ENCODE peak calls at places on chromosomes 6 and 20, in ten cellular contexts. Q is PC-3, R is astrocyte of the spinal cord, T is OCI-LY7, B is prostate gland, I is GM06990, W is epithelial cell of esophagus, U is sigmoid colon, E is cardiac muscle cell, O is ovary. Z is an unnamed sample.

GRCh38 chr20:61604494-61604893 is 352.4 kb downstream of the CDH4 start:
- DNase-seq in U (no peak), O (no peak), E (no peak), Q (no peak), B (no peak), I (no peak), R (no peak), W (no peak), T (no peak), Z (no peak)

GRCh38 chr6:107618672-107619071 is 128.8 kb downstream of the SOBP start:
- DNase-seq in I (peak; percentile 75), B (no peak), E (no peak), T (peak; percentile 96), Q (no peak), W (no peak), R (no peak), O (no peak), U (no peak), Z (no peak)

GRCh38 chr6:75602897-75603395 is 1.3 kb downstream of the SENP6 start:
- DNase-seq in B (no peak), Q (peak; percentile 8), E (no peak), O (no peak), W (no peak), R (peak; percentile 24), U (no peak), I (no peak), T (no peak), Z (no peak)

GRCh38 chr6:135183532-135184440 is 2.7 kb downstream of the MYB start:
- DNase-seq in B (peak; percentile 40), T (peak; percentile 95), R (peak; percentile 45), E (peak; percentile 41), W (peak; percentile 75), O (no peak), Q (peak; percentile 77), I (peak; percentile 85), U (no peak), Z (peak; percentile 80)

GRCh38 chr20:1830240-1830639 is 65.0 kb upstream of the SIRPA start:
- DNase-seq in I (no peak), W (peak; percentile 99), O (peak; percentile 37), U (no peak), E (peak; percentile 26), B (no peak), Q (peak; percentile 98), T (no peak), R (peak; percentile 93), Z (no peak)

GRCh38 chr6:24205020-24205492 is 79.0 kb downstream of the NRSN1 start:
- DNase-seq in R (peak; percentile 51), W (peak; percentile 41), E (peak; percentile 62), I (peak; percentile 15), O (no peak), B (no peak), T (peak; percentile 45), U (no peak), Q (peak; percentile 78), Z (peak; percentile 61)

GRCh38 chr6:73579851-73580246 is 59.0 kb upstream of the EEF1A1 start:
- DNase-seq in R (peak; percentile 93), O (peak; percentile 49), U (no peak), E (no peak), T (no peak), W (peak; percentile 12), I (no peak), Q (peak; percentile 78), B (no peak), Z (no peak)

GRCh38 chr6:103409475-103409874 is 1450.2 kb downstream of the HACE1 start:
- DNase-seq in R (no peak), I (no peak), T (no peak), U (no peak), O (no peak), W (no peak), E (no peak), B (no peak), Q (no peak), Z (no peak)

GRCh38 chr6:43401730-43402129 is 25.6 kb upstream of the ABCC10 start:
- DNase-seq in E (no peak), B (no peak), W (no peak), Q (no peak), I (no peak), R (no peak), T (no peak), U (no peak), O (no peak), Z (no peak)

GRCh38 chr20:881051-881820 is 34.9 kb downstream of the ANGPT4 start:
- DNase-seq in T (no peak), B (no peak), W (peak; percentile 88), O (no peak), Q (peak; percentile 72), I (no peak), E (no peak), U (no peak), R (peak; percentile 22), Z (no peak)

GRCh38 chr6:131362696-131363095 is 210.3 kb upstream of the ARG1 start:
- DNase-seq in Q (no peak), W (no peak), O (no peak), E (no peak), B (no peak), I (no peak), T (no peak), R (no peak), U (no peak), Z (no peak)

GRCh38 chr6:131366223-131366622 is 206.8 kb upstream of the ARG1 start:
- DNase-seq in I (no peak), E (no peak), R (no peak), U (no peak), O (no peak), B (no peak), Q (no peak), W (no peak), T (peak; percentile 32), Z (no peak)

GRCh38 chr6:131367206-131367873 is 205.7 kb upstream of the ARG1 start:
- DNase-seq in I (no peak), R (no peak), B (no peak), O (no peak), T (peak; percentile 21), Q (no peak), E (no peak), W (no peak), U (no peak), Z (no peak)

GRCh38 chr6:131372535-131372934 is 200.5 kb upstream of the ARG1 start:
- DNase-seq in U (no peak), Q (no peak), I (no peak), O (no peak), W (no peak), B (no peak), E (no peak), T (no peak), R (peak; percentile 36), Z (no peak)

GRCh38 chr6:131368077-131368911 is 204.7 kb upstream of the ARG1 start:
- DNase-seq in E (no peak), O (no peak), W (peak; percentile 4), B (peak; percentile 85), U (no peak), Q (no peak), T (peak; percentile 94), I (peak; percentile 66), R (peak; percentile 49), Z (peak; percentile 32)
- TF ChIP-seq CTCF in E (no peak), O (no peak), W (no peak), B (no peak), U (no peak), Q (no peak), T (peak; percentile 37), I (no peak), R (no peak), Z (no peak)

GRCh38 chr6:165300401-165300800 is 9.0 kb downstream of the C6orf118 start:
- DNase-seq in T (no peak), E (no peak), Q (no peak), W (no peak), R (no peak), B (no peak), U (no peak), I (no peak), O (no peak), Z (no peak)

GRCh38 chr6:165306955-165307354 is 2.5 kb downstream of the C6orf118 start:
- DNase-seq in E (no peak), O (no peak), T (no peak), B (no peak), W (no peak), U (no peak), Q (no peak), I (no peak), R (no peak), Z (no peak)

GRCh38 chr6:165298426-165298825 is 11.0 kb downstream of the C6orf118 start:
- DNase-seq in E (no peak), T (no peak), I (no peak), Q (no peak), O (no peak), W (peak; percentile 2), R (no peak), B (no peak), U (no peak), Z (no peak)

DNA sequence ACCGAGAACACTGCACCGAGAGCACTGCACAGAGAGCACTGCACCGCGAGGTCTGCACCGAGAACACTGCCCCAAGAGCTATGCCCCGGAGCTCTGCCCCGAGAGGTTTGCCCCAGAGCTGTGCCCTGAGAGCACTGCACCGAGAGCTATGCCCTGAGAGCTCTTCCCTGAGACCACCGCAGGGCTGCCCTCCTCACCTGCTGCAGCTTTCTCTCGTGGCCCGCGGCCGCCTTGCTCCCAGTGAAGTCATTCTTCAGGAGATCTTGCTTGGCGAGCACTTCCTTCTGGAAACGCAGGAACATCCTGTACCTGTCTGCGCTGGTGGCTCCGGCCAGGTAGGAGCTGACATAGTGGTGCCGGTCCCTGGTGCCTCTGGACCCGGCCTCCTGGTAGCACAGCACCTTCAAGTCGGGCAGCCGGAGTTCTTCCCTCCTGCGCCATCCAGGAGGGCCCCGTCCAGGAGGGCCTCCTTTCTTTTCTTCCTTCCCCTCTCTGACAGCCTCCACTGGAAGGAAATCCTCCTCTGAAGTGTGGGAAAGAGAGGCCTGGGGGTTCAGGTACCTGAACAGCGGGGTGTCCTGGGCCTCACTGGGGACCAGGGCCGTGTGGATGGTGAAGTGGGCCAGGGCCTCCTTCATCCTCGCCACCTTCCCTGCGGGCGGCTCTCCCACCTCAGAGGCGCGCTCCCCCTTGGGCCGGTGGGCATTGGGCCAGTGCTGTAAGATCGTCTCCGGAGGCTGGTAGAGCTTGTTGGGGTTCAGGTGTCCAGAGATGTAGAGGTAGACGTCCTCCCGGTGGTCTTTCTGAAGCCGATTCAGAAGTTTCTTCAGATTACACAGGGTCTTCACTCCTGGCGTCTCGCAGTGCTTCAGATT is 7.8 kb downstream of the C6orf118 start:
- DNase-seq in O (no peak), E (no peak), W (no peak), Q (no peak), U (no peak), R (no peak), B (no peak), T (no peak), I (no peak), Z (no peak)
- H3K4me3 ChIP-seq in O (no peak overlapping the region), E (no peak overlapping the region), W (no peak overlapping the region), Q (no peak overlapping the region), U (no peak overlapping the region), R (no peak overlapping the region), B (no peak overlapping the region), T (no peak overlapping the region), I (no peak overlapping the region), Z (no peak overlapping the region)

GRCh38 chr6:146901940-146902816 is 302.0 kb upstream of the STXBP5 start:
- DNase-seq in I (no peak), Q (peak; percentile 62), W (peak; percentile 31), E (no peak), B (no peak), U (no peak), T (no peak), R (no peak), O (no peak), Z (no peak)
- TF ChIP-seq CTCF in I (no peak), Q (peak; percentile 77), W (peak; percentile 46), E (peak; percentile 33), B (no peak), U (no peak), T (peak; percentile 38), R (no peak), O (no peak), Z (no peak)

GRCh38 chr20:37435607-37436006 is 85.4 kb upstream of the NNAT start:
- DNase-seq in Q (no peak), W (no peak), T (no peak), B (no peak), E (no peak), I (no peak), U (no peak), R (no peak), O (no peak), Z (no peak)
- H3K4me3 ChIP-seq in Q (no peak overlapping the region), W (no peak overlapping the region), T (no peak overlapping the region), B (no peak overlapping the region), E (no peak overlapping the region), I (no peak overlapping the region), U (no peak overlapping the region), R (no peak overlapping the region), O (no peak overlapping the region), Z (no peak overlapping the region)

Z was measured in neural progenitor cell.